ENCODE peak calls at places on chromosomes 3 and 15, in ten cellular contexts. One of them, this sample, is unnamed.

GRCh38 chr3:134852893-134853351 is 57.9 kb downstream of the EPHB1 start:
- DNase-seq in AG10803: no peak
- DNase-seq in CD8-positive, alpha-beta T cell: no peak
- DNase-seq in kidney epithelial cell: no peak
- DNase-seq in tibial artery: no peak
- DNase-seq in Panc1: no peak
- DNase-seq in fibroblast of mammary gland: no peak
- DNase-seq in cardiac fibroblast: no peak
- DNase-seq in uterus: no peak
- DNase-seq in brain microvascular endothelial cell: no peak
- DNase-seq in this sample: peak

GRCh38 chr3:73451276-73451973 is 173.3 kb downstream of the PDZRN3 start:
- DNase-seq in fibroblast of mammary gland: peak
- DNase-seq in tibial artery: no peak
- DNase-seq in AG10803: no peak
- DNase-seq in kidney epithelial cell: no peak
- DNase-seq in cardiac fibroblast: no peak
- DNase-seq in uterus: no peak
- DNase-seq in Panc1: no peak
- DNase-seq in brain microvascular endothelial cell: no peak
- DNase-seq in CD8-positive, alpha-beta T cell: no peak
- DNase-seq in this sample: peak

GRCh38 chr3:116394365-116394764 is 50.9 kb downstream of the LSAMP start:
- DNase-seq in Panc1: no peak
- DNase-seq in brain microvascular endothelial cell: no peak
- DNase-seq in tibial artery: no peak
- DNase-seq in fibroblast of mammary gland: peak
- DNase-seq in AG10803: no peak
- DNase-seq in cardiac fibroblast: no peak
- DNase-seq in uterus: no peak
- DNase-seq in CD8-positive, alpha-beta T cell: no peak
- DNase-seq in kidney epithelial cell: no peak
- DNase-seq in this sample: no peak

GRCh38 chr15:67267951-67268941 is 13.7 kb downstream of the IQCH start:
- DNase-seq in AG10803: no peak
- DNase-seq in brain microvascular endothelial cell: no peak
- DNase-seq in CD8-positive, alpha-beta T cell: no peak
- DNase-seq in cardiac fibroblast: no peak
- DNase-seq in uterus: no peak
- DNase-seq in tibial artery: no peak
- DNase-seq in fibroblast of mammary gland: no peak
- DNase-seq in kidney epithelial cell: no peak
- DNase-seq in Panc1: no peak
- DNase-seq in this sample: no peak

GRCh38 chr3:42500091-42500490 is 2.4 kb upstream of the VIPR1 start:
- DNase-seq in tibial artery: peak
- DNase-seq in uterus: peak
- DNase-seq in cardiac fibroblast: no peak
- DNase-seq in Panc1: no peak
- DNase-seq in CD8-positive, alpha-beta T cell: no peak
- DNase-seq in brain microvascular endothelial cell: no peak
- DNase-seq in fibroblast of mammary gland: no peak
- DNase-seq in AG10803: no peak
- DNase-seq in kidney epithelial cell: no peak
- DNase-seq in this sample: no peak

GRCh38 chr3:49629451-49629850 is 44.7 kb upstream of the APEH start:
- DNase-seq in CD8-positive, alpha-beta T cell: no peak
- DNase-seq in kidney epithelial cell: no peak
- DNase-seq in AG10803: no peak
- DNase-seq in uterus: no peak
- DNase-seq in Panc1: no peak
- DNase-seq in cardiac fibroblast: no peak
- DNase-seq in fibroblast of mammary gland: no peak
- DNase-seq in tibial artery: no peak
- DNase-seq in brain microvascular endothelial cell: no peak
- DNase-seq in this sample: no peak

GRCh38 chr3:150613034-150613433 is 9.9 kb downstream of the SELENOT start:
- DNase-seq in uterus: no peak
- DNase-seq in brain microvascular endothelial cell: no peak
- DNase-seq in tibial artery: no peak
- DNase-seq in kidney epithelial cell: no peak
- DNase-seq in AG10803: no peak
- DNase-seq in fibroblast of mammary gland: no peak
- DNase-seq in Panc1: no peak
- DNase-seq in CD8-positive, alpha-beta T cell: no peak
- DNase-seq in cardiac fibroblast: no peak
- DNase-seq in this sample: no peak

GRCh38 chr3:72665701-72666443 is 182.4 kb downstream of the SHQ1 start:
- DNase-seq in Panc1: no peak
- DNase-seq in uterus: no peak
- DNase-seq in AG10803: no peak
- DNase-seq in kidney epithelial cell: no peak
- DNase-seq in fibroblast of mammary gland: peak
- DNase-seq in CD8-positive, alpha-beta T cell: peak
- DNase-seq in brain microvascular endothelial cell: peak
- DNase-seq in tibial artery: no peak
- DNase-seq in cardiac fibroblast: peak
- DNase-seq in this sample: no peak

GRCh38 chr15:98514034-98514622 is 134.2 kb upstream of the IGF1R start:
- DNase-seq in AG10803: no peak
- DNase-seq in fibroblast of mammary gland: no peak
- DNase-seq in brain microvascular endothelial cell: no peak
- DNase-seq in CD8-positive, alpha-beta T cell: no peak
- DNase-seq in kidney epithelial cell: no peak
- DNase-seq in cardiac fibroblast: no peak
- DNase-seq in tibial artery: no peak
- DNase-seq in uterus: no peak
- DNase-seq in Panc1: no peak
- DNase-seq in this sample: no peak

GRCh38 chr3:123347691-123348264 is 101.1 kb downstream of the ADCY5 start:
- DNase-seq in AG10803: no peak
- DNase-seq in CD8-positive, alpha-beta T cell: no peak
- DNase-seq in tibial artery: peak
- DNase-seq in fibroblast of mammary gland: no peak
- DNase-seq in cardiac fibroblast: no peak
- DNase-seq in kidney epithelial cell: no peak
- DNase-seq in brain microvascular endothelial cell: no peak
- DNase-seq in uterus: no peak
- DNase-seq in Panc1: no peak
- DNase-seq in this sample: no peak

GRCh38 chr15:90838066-90838465 is 30.3 kb upstream of the FURIN start:
- DNase-seq in AG10803: no peak
- DNase-seq in Panc1: no peak
- DNase-seq in tibial artery: no peak
- DNase-seq in brain microvascular endothelial cell: no peak
- DNase-seq in kidney epithelial cell: no peak
- DNase-seq in uterus: no peak
- DNase-seq in fibroblast of mammary gland: no peak
- DNase-seq in CD8-positive, alpha-beta T cell: peak
- DNase-seq in cardiac fibroblast: no peak
- DNase-seq in this sample: no peak

GRCh38 chr3:173411288-173412064 is 13.9 kb downstream of the NLGN1 start:
- DNase-seq in cardiac fibroblast: peak
- DNase-seq in AG10803: peak
- DNase-seq in fibroblast of mammary gland: peak
- DNase-seq in tibial artery: no peak
- DNase-seq in kidney epithelial cell: no peak
- DNase-seq in uterus: no peak
- DNase-seq in brain microvascular endothelial cell: peak
- DNase-seq in Panc1: no peak
- DNase-seq in CD8-positive, alpha-beta T cell: no peak
- DNase-seq in this sample: no peak
- TF ChIP-seq CTCF in cardiac fibroblast: peak
- TF ChIP-seq CTCF in AG10803: peak
- TF ChIP-seq CTCF in fibroblast of mammary gland: peak
- TF ChIP-seq CTCF in tibial artery: peak
- TF ChIP-seq CTCF in kidney epithelial cell: peak
- TF ChIP-seq CTCF in uterus: peak
- TF ChIP-seq CTCF in brain microvascular endothelial cell: peak
- TF ChIP-seq CTCF in Panc1: peak
- TF ChIP-seq CTCF in CD8-positive, alpha-beta T cell: no peak
- TF ChIP-seq CTCF in this sample: peak

DNA sequence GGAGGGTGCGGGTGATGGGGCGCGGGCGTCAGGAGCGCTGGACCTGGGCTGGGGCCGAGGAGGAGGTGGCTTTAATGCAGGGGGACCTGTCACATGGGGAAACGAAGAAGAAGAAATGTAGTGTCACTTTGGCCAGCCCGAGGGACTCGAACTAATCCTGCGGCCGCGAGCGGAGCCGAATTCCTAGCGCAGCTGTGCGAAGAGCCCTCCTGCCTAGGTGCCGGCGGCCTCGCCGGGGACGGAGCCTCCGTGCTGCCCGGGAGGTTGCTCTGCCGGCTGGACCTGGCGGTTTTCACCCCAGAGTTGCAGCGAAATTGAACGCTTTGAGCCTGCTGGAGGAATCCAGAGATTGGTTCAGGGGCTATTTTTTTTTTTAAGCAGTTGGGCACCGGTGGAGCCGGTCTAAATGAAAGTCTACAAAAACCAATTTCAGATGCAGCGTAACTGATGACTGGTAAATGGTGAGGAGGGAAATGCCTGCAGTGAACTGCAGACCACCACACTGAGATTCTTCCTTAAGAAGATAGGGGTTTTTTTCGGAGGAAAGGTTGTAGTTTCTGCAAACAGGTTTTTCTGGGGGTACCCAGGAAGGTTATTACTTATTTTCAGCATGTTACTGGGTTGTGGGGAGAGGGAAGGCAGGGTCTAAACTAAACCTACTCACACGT is 674 bp downstream of the TMEM108 start:
- DNase-seq in tibial artery: no peak
- DNase-seq in brain microvascular endothelial cell: peak
- DNase-seq in fibroblast of mammary gland: no peak
- DNase-seq in CD8-positive, alpha-beta T cell: peak
- DNase-seq in kidney epithelial cell: no peak
- DNase-seq in uterus: peak
- DNase-seq in AG10803: peak
- DNase-seq in cardiac fibroblast: peak
- DNase-seq in Panc1: no peak
- DNase-seq in this sample: no peak
- H3K4me3 ChIP-seq in tibial artery: peak
- H3K4me3 ChIP-seq in brain microvascular endothelial cell: peak
- H3K4me3 ChIP-seq in fibroblast of mammary gland: peak
- H3K4me3 ChIP-seq in CD8-positive, alpha-beta T cell: no peak
- H3K4me3 ChIP-seq in kidney epithelial cell: peak
- H3K4me3 ChIP-seq in uterus: peak
- H3K4me3 ChIP-seq in AG10803: peak
- H3K4me3 ChIP-seq in cardiac fibroblast: peak
- H3K4me3 ChIP-seq in Panc1: peak
- H3K4me3 ChIP-seq in this sample: no peak

GRCh38 chr3:32257042-32257441 is 18.6 kb downstream of the CMTM8 start:
- DNase-seq in uterus: no peak
- DNase-seq in cardiac fibroblast: no peak
- DNase-seq in kidney epithelial cell: no peak
- DNase-seq in tibial artery: no peak
- DNase-seq in AG10803: no peak
- DNase-seq in CD8-positive, alpha-beta T cell: no peak
- DNase-seq in fibroblast of mammary gland: no peak
- DNase-seq in brain microvascular endothelial cell: peak
- DNase-seq in Panc1: no peak
- DNase-seq in this sample: no peak

GRCh38 chr3:32261545-32261944 is 23.1 kb downstream of the CMTM8 start:
- DNase-seq in cardiac fibroblast: no peak
- DNase-seq in tibial artery: no peak
- DNase-seq in AG10803: no peak
- DNase-seq in kidney epithelial cell: no peak
- DNase-seq in Panc1: no peak
- DNase-seq in uterus: no peak
- DNase-seq in brain microvascular endothelial cell: no peak
- DNase-seq in fibroblast of mammary gland: no peak
- DNase-seq in CD8-positive, alpha-beta T cell: no peak
- DNase-seq in this sample: no peak

GRCh38 chr3:32257641-32258438 is 19.4 kb downstream of the CMTM8 start:
- DNase-seq in uterus: no peak
- DNase-seq in kidney epithelial cell: no peak
- DNase-seq in fibroblast of mammary gland: no peak
- DNase-seq in cardiac fibroblast: no peak
- DNase-seq in AG10803: no peak
- DNase-seq in brain microvascular endothelial cell: no peak
- DNase-seq in tibial artery: no peak
- DNase-seq in Panc1: no peak
- DNase-seq in CD8-positive, alpha-beta T cell: no peak
- DNase-seq in this sample: no peak

GRCh38 chr3:32258869-32259268 is 20.4 kb downstream of the CMTM8 start:
- DNase-seq in kidney epithelial cell: no peak
- DNase-seq in brain microvascular endothelial cell: no peak
- DNase-seq in fibroblast of mammary gland: no peak
- DNase-seq in CD8-positive, alpha-beta T cell: no peak
- DNase-seq in tibial artery: no peak
- DNase-seq in uterus: no peak
- DNase-seq in AG10803: no peak
- DNase-seq in cardiac fibroblast: no peak
- DNase-seq in Panc1: no peak
- DNase-seq in this sample: no peak

DNA sequence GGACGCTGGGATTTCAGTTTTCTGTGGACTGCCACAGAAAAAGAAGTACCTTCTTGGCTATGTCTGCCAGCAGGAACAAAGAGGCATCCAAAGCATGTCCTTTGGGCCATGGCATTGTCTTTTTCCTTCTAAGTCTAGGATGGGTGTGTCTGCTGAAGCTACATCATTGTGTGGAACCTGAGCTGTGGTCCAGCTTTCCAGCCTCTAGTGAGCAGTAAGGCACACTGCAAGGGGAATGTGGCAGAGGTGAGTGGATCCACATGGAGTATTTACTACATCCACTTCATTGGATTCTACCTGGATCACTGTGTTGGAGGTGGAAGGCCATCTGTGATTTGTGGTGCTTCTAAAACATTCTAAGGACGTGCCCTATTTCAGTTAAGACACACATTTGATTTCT is 23.7 kb downstream of the CMTM8 start:
- DNase-seq in fibroblast of mammary gland: no peak
- DNase-seq in brain microvascular endothelial cell: no peak
- DNase-seq in Panc1: no peak
- DNase-seq in uterus: no peak
- DNase-seq in AG10803: no peak
- DNase-seq in CD8-positive, alpha-beta T cell: no peak
- DNase-seq in kidney epithelial cell: no peak
- DNase-seq in tibial artery: no peak
- DNase-seq in cardiac fibroblast: no peak
- DNase-seq in this sample: no peak
- TF ChIP-seq CTCF in fibroblast of mammary gland: no peak
- TF ChIP-seq CTCF in brain microvascular endothelial cell: no peak
- TF ChIP-seq CTCF in Panc1: no peak
- TF ChIP-seq CTCF in uterus: no peak
- TF ChIP-seq CTCF in AG10803: no peak
- TF ChIP-seq CTCF in CD8-positive, alpha-beta T cell: no peak
- TF ChIP-seq CTCF in kidney epithelial cell: no peak
- TF ChIP-seq CTCF in tibial artery: no peak
- TF ChIP-seq CTCF in cardiac fibroblast: no peak
- TF ChIP-seq CTCF in this sample: no peak

DNA sequence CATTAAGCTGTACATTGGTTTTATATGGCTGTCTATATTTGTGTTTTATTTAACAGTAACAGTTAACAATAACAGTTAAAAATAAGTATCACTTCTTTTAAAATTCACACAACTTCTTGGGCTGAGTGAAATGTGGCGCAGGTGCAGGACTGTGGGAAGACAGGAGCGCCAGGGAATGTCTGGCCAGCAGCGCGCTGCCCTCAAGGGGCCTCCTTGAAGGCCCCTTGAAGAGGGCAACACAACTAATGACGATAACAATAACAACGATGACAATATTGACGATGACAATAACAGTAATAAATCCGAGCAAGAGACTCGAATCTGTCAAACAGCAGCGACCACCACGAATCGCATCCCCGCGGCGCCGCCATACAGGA is 411 bp upstream of the PPP2R3A start:
- DNase-seq in uterus: no peak
- DNase-seq in CD8-positive, alpha-beta T cell: no peak
- DNase-seq in Panc1: no peak
- DNase-seq in fibroblast of mammary gland: no peak
- DNase-seq in tibial artery: no peak
- DNase-seq in brain microvascular endothelial cell: peak
- DNase-seq in kidney epithelial cell: no peak
- DNase-seq in cardiac fibroblast: no peak
- DNase-seq in AG10803: no peak
- DNase-seq in this sample: no peak
- H3K4me3 ChIP-seq in uterus: peak
- H3K4me3 ChIP-seq in CD8-positive, alpha-beta T cell: peak
- H3K4me3 ChIP-seq in Panc1: peak
- H3K4me3 ChIP-seq in fibroblast of mammary gland: peak
- H3K4me3 ChIP-seq in tibial artery: peak
- H3K4me3 ChIP-seq in brain microvascular endothelial cell: peak
- H3K4me3 ChIP-seq in kidney epithelial cell: peak
- H3K4me3 ChIP-seq in cardiac fibroblast: peak
- H3K4me3 ChIP-seq in AG10803: peak
- H3K4me3 ChIP-seq in this sample: no peak

This sample was measured in GM12864.